ENCODE peak calls at places on chromosomes 1 and 21, in nine cellular contexts. H is AG04450; B is endothelial cell; K is breast epithelium; Y is GM23338; O is GM12864; X is HCT116; W is HFF-Myc; P is CD8-positive, alpha-beta T cell. Z is an unnamed sample.

GRCh38 chr1:183845681-183846080 is 40.8 kb downstream of the RGL1 start:
- DNase-seq in H (no peak), B (no peak), K (no peak), Y (no peak), O (no peak), X (no peak), W (no peak), P (no peak), Z (no peak)

GRCh38 chr1:200473698-200474371 is 64.0 kb upstream of the ZNF281 start:
- DNase-seq in H (no peak), B (no peak), K (no peak), Y (no peak), O (peak; percentile 38), X (no peak), W (peak; percentile 37), P (no peak), Z (no peak)

GRCh38 chr1:68811806-68812205 is 314.9 kb upstream of the DEPDC1 start:
- DNase-seq in H (no peak), B (no peak), K (no peak), Y (no peak), O (no peak), X (no peak), W (no peak), P (no peak), Z (no peak)

GRCh38 chr1:200907611-200908097 is 13.0 kb downstream of the INAVA start:
- DNase-seq in H (no peak), B (no peak), K (no peak), Y (no peak), O (peak; percentile 30), X (no peak), W (no peak), P (no peak), Z (no peak)

GRCh38 chr1:176682830-176683229 is 219.9 kb downstream of the PAPPA2 start:
- DNase-seq in H (no peak), B (no peak), K (no peak), Y (no peak), O (no peak), X (no peak), W (no peak), P (no peak), Z (no peak)

GRCh38 chr1:201999625-202000238 is 10.7 kb upstream of the ELF3 start:
- DNase-seq in H (no peak), B (no peak), K (no peak), Y (peak; percentile 90), O (no peak), X (no peak), W (no peak), P (no peak), Z (peak; percentile 65)

GRCh38 chr21:37207441-37208009 is 59.6 kb downstream of the VPS26C start:
- DNase-seq in H (no peak), B (no peak), K (peak; percentile 72), Y (no peak), O (no peak), X (peak; percentile 59), W (no peak), P (no peak), Z (peak; percentile 32)

GRCh38 chr1:162878000-162878596 is 17.1 kb upstream of the CCDC190 start:
- DNase-seq in H (peak; percentile 38), B (peak; percentile 79), K (peak; percentile 25), Y (peak; percentile 85), O (no peak), X (peak; percentile 68), W (peak; percentile 48), P (no peak), Z (peak; percentile 78)

GRCh38 chr1:177945943-177946650 is 23.8 kb downstream of the SEC16B start:
- DNase-seq in H (no peak), B (peak; percentile 73), K (peak; percentile 31), Y (peak; percentile 90), O (no peak), X (peak; percentile 44), W (no peak), P (no peak), Z (peak; percentile 74)

GRCh38 chr1:239527046-239527693 is 140.8 kb downstream of the CHRM3 start:
- DNase-seq in H (no peak), B (no peak), K (no peak), Y (no peak), O (no peak), X (no peak), W (no peak), P (no peak), Z (no peak)

GRCh38 chr1:153929433-153929825 is 6.7 kb upstream of the GATAD2B start:
- DNase-seq in H (no peak), B (no peak), K (no peak), Y (no peak), O (no peak), X (no peak), W (no peak), P (no peak), Z (no peak)

GRCh38 chr1:208793946-208794345 is 549.8 kb upstream of the PLXNA2 start:
- DNase-seq in H (no peak), B (no peak), K (no peak), Y (no peak), O (no peak), X (no peak), W (no peak), P (no peak), Z (no peak)

GRCh38 chr1:169729991-169730390 is 3.9 kb downstream of the SELE start:
- DNase-seq in H (no peak), B (no peak), K (no peak), Y (no peak), O (no peak), X (no peak), W (no peak), P (no peak), Z (no peak)

GRCh38 chr21:41752231-41752681 is 14.6 kb downstream of the RIPK4 start:
- DNase-seq in H (no peak), B (no peak), K (no peak), Y (no peak), O (no peak), X (no peak), W (peak; percentile 97), P (no peak), Z (no peak)

GRCh38 chr1:76640092-76640491 is 227.2 kb upstream of the ST6GALNAC5 start:
- DNase-seq in H (no peak), B (no peak), K (no peak), Y (no peak), O (no peak), X (peak; percentile 29), W (no peak), P (no peak), Z (no peak)

GRCh38 chr1:35637401-35637809 is 3.9 kb downstream of the PSMB2 start:
- DNase-seq in H (no peak), B (no peak), K (no peak), Y (peak; percentile 50), O (no peak), X (no peak), W (no peak), P (no peak), Z (no peak)

GRCh38 chr21:34812510-34813265 is 143.9 kb downstream of the CLIC6 start:
- DNase-seq in H (peak; percentile 95), B (no peak), K (no peak), Y (no peak), O (no peak), X (no peak), W (no peak), P (no peak), Z (no peak)

GRCh38 chr1:84582802-84583587 is 8.8 kb upstream of the CTBS start:
- DNase-seq in H (no peak), B (no peak), K (no peak), Y (no peak), O (no peak), X (no peak), W (peak; percentile 44), P (no peak), Z (no peak)

GRCh38 chr21:34968414-34969333 is 80.4 kb downstream of the RUNX1 start:
- DNase-seq in H (no peak), B (no peak), K (no peak), Y (no peak), O (no peak), X (no peak), W (no peak), P (no peak), Z (no peak)

GRCh38 chr1:6280761-6281451 is 20.0 kb upstream of the GPR153 start:
- DNase-seq in H (no peak), B (peak; percentile 51), K (no peak), Y (peak; percentile 86), O (no peak), X (no peak), W (no peak), P (no peak), Z (no peak)
- TF ChIP-seq CTCF in H (peak; percentile 44), B (peak; percentile 39), K (no peak), Y (peak; percentile 60), O (no peak), X (peak; percentile 41), W (peak; percentile 37), P (no peak), Z (no peak)

GRCh38 chr1:91092503-91092902 is 70.7 kb upstream of the ZNF644 start:
- DNase-seq in H (no peak), B (no peak), K (no peak), Y (no peak), O (no peak), X (no peak), W (no peak), P (no peak), Z (peak; percentile 12)
- TF ChIP-seq CTCF in H (no peak), B (no peak), K (no peak), Y (no peak), O (no peak), X (no peak), W (no peak), P (no peak), Z (no peak)

GRCh38 chr1:90613371-90613770 is 103.7 kb downstream of the BARHL2 start:
- DNase-seq in H (no peak), B (no peak), K (no peak), Y (no peak), O (no peak), X (no peak), W (no peak), P (no peak), Z (no peak)

GRCh38 chr1:90612033-90612432 is 105.1 kb downstream of the BARHL2 start:
- DNase-seq in H (no peak), B (no peak), K (no peak), Y (no peak), O (no peak), X (no peak), W (no peak), P (no peak), Z (no peak)

GRCh38 chr1:90614872-90615271 is 102.2 kb downstream of the BARHL2 start:
- DNase-seq in H (no peak), B (no peak), K (no peak), Y (peak; percentile 68), O (no peak), X (no peak), W (no peak), P (no peak), Z (no peak)

GRCh38 chr1:90616395-90616794 is 100.7 kb downstream of the BARHL2 start:
- DNase-seq in H (no peak), B (peak; percentile 60), K (no peak), Y (peak; percentile 77), O (no peak), X (peak; percentile 18), W (no peak), P (no peak), Z (peak; percentile 28)
- TF ChIP-seq CTCF in H (no peak), B (peak; percentile 47), K (no peak), Y (peak; percentile 62), O (peak; percentile 45), X (peak; percentile 56), W (no peak), P (no peak), Z (peak; percentile 21)

DNA sequence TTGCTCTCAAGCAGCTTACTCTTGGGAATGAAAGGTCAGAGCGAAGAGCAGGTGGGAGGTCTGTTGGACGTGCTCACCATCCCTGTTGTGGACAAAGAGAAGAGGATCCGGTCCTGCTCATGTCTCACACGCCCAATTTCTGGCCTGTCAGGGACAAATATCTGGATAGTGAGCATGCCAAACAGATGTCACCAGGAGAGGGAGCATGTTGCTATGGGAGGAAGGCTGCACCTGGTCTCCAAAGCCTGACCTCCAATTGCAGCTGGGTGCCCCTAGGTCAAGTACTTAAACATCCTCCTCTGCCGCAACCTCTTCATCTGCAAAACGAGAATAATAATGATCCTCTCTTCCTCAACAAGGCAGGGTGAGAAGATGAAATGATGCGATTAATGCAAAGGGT is 53.4 kb downstream of the DMRTA2 start:
- DNase-seq in H (no peak), B (peak; percentile 23), K (no peak), Y (peak; percentile 63), O (no peak), X (no peak), W (no peak), P (no peak), Z (no peak)
- TF ChIP-seq CTCF in H (peak; percentile 10), B (peak; percentile 17), K (no peak), Y (peak; percentile 55), O (peak; percentile 29), X (peak; percentile 47), W (no peak), P (no peak), Z (no peak)